ENCODE peak calls at places on chromosomes 4 and X, in seven cellular contexts. A, D, P, W, N, Q and E are unnamed samples.

GRCh38 chr4:108527729-108528128 is 92.6 kb upstream of the RPL34 start:
- DNase-seq in A (no peak), D (no peak), P (no peak), W (no peak), N (no peak), Q (no peak), E (no peak)

GRCh38 chr4:177321647-177322046 is 12.0 kb downstream of the NEIL3 start:
- DNase-seq in A (no peak), D (no peak), P (no peak), W (no peak), N (no peak), Q (no peak), E (no peak)

GRCh38 chrX:20149326-20149725 is 7.7 kb upstream of the EIF1AX start:
- DNase-seq in A (no peak), D (no peak), P (no peak), W (no peak), N (no peak), Q (no peak), E (no peak)

GRCh38 chr4:6050551-6050950 is 32.3 kb upstream of the C4orf50 start:
- DNase-seq in A (no peak), D (no peak), P (no peak), W (no peak), N (no peak), Q (no peak), E (no peak)

GRCh38 chrX:36909584-36909983 is 98.6 kb upstream of the FAM47C start:
- DNase-seq in A (no peak), D (no peak), P (no peak), W (no peak), N (no peak), Q (no peak), E (no peak)

GRCh38 chr4:137819964-137820383 is 287.7 kb upstream of the PCDH18 start:
- DNase-seq in A (peak), D (no peak), P (no peak), W (peak), N (peak), Q (no peak), E (peak)

GRCh38 chr4:73109493-73109892 is 40.0 kb upstream of the COX18 start:
- DNase-seq in A (no peak), D (no peak), P (no peak), W (no peak), N (no peak), Q (no peak), E (no peak)

GRCh38 chrX:12007881-12008280 is 130.4 kb upstream of the FRMPD4 start:
- DNase-seq in A (peak), D (no peak), P (no peak), W (peak), N (peak), Q (no peak), E (peak)

GRCh38 chr4:69032847-69033638 is 63.2 kb upstream of the UGT2B7 start:
- DNase-seq in A (no peak), D (no peak), P (no peak), W (no peak), N (peak), Q (no peak), E (no peak)

GRCh38 chrX:7446815-7447214 is 298.9 kb upstream of the PUDP start:
- DNase-seq in A (no peak), D (no peak), P (no peak), W (no peak), N (no peak), Q (no peak), E (no peak)

GRCh38 chrX:83916525-83916924 is 55.6 kb downstream of the CYLC1 start:
- DNase-seq in A (peak), D (no peak), P (no peak), W (peak), N (peak), Q (peak), E (no peak)